ENCODE peak calls at places on chromosomes 13 and 19, in five cellular contexts. J is H1, Y is WTC11, O is GM12878, G is K562. P is an unnamed sample.

GRCh38 chr19:10269333-10270179 is 1.4 kb upstream of the ICAM1 start:
- DNase-seq in J (no peak), Y (peak), O (no peak), G (peak), P (peak)

GRCh38 chr19:27672309-27673047 is 1540.5 kb downstream of the UQCRFS1 start:
- DNase-seq in J (no peak), Y (no peak), O (no peak), G (no peak), P (no peak)

GRCh38 chr19:42316223-42317211 is 3.4 kb downstream of the TMEM145 start:
- DNase-seq in J (no peak), Y (no peak), O (peak), G (peak), P (peak)

GRCh38 chr19:18435848-18436631 is 1.9 kb downstream of the ISYNA1 start:
- DNase-seq in J (no peak), Y (no peak), O (no peak), G (no peak), P (no peak)

GRCh38 chr13:33606692-33607091 is 211.3 kb upstream of the RFC3 start:
- DNase-seq in J (peak), Y (peak), O (no peak), G (no peak), P (no peak)

GRCh38 chr13:102758842-102759241 is 14.7 kb downstream of the TEX30 start:
- DNase-seq in J (no peak), Y (no peak), O (no peak), G (no peak), P (no peak)

GRCh38 chr19:44925114-44925891 is 10.9 kb downstream of the APOC1 start:
- DNase-seq in J (no peak), Y (no peak), O (no peak), G (no peak), P (peak)

GRCh38 chr13:46288570-46289259 is 77.0 kb downstream of the LRRC63 start:
- DNase-seq in J (no peak), Y (no peak), O (peak), G (peak), P (peak)

GRCh38 chr13:102183509-102184182 is 218.2 kb downstream of the FGF14 start:
- DNase-seq in J (no peak), Y (no peak), O (no peak), G (no peak), P (no peak)

GRCh38 chr13:20197361-20197834 is 4.7 kb upstream of the GJB2 start:
- DNase-seq in J (no peak), Y (no peak), O (no peak), G (peak), P (peak)

GRCh38 chr19:42115219-42115618 is 17.0 kb downstream of the POU2F2 start:
- DNase-seq in J (no peak), Y (no peak), O (no peak), G (no peak), P (no peak)

GRCh38 chr13:74026753-74027152 is 107.5 kb downstream of the KLF12 start:
- DNase-seq in J (no peak), Y (peak), O (peak), G (no peak), P (no peak)

GRCh38 chr19:10450853-10451609 is 30.7 kb downstream of the PDE4A start:
- DNase-seq in J (peak), Y (peak), O (no peak), G (peak), P (no peak)

DNA sequence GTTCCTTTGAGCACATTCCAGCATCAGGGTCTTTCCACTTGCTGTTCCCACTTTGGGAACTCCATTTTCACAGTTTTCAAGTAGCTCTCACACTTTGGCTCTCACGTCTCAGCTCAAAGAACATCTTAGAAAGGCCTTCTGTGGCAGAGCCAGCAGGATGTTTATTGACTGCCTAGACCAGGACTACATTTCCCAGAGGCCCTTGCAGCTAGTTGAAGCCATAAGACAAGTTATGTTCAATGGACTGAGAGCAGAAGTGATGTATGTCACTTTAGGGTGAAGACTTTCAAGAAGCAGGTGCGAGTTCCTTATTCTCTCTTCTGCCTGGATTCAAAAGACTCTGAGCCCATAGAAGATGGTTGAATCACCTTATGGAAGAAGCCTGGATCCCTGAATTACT is 4.3 kb upstream of the HAUS5 start:
- DNase-seq in J (no peak), Y (no peak), O (no peak), G (no peak), P (no peak)
- TF ChIP-seq ATF2 in J (no peak), Y (no peak), O (no peak), G (no peak), P (no peak)

GRCh38 chr19:38792250-38793111 is 3.5 kb downstream of the LGALS7B start:
- DNase-seq in J (no peak), Y (peak), O (no peak), G (no peak), P (no peak)
- TF ChIP-seq ATF2 in J (no peak), Y (no peak), O (no peak), G (no peak), P (no peak)

GRCh38 chr19:43594710-43595604 is 977 bp downstream of the IRGQ start:
- DNase-seq in J (no peak), Y (peak), O (no peak), G (peak), P (peak)
- TF ChIP-seq ATF2 in J (no peak), Y (no peak), O (no peak), G (peak), P (peak)

DNA sequence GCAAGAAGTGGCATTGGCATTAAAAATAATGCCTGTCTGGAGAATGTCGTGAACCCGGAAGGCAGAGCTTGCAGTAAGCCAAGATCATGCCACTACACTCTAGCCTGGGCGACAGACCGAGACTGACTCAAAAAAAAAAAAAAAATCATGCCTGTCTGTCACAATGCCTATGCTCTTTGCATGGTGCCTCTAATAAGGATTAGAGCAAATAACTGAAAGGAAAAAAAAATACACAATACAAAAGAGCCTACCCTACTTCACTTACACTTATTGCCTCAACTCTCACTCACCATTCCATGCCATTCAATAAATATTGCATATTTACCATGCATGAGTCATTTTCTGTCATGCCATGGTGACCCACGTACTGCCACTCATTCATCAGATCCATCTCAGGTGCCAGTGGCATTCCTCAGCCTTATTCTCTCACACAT is 49.1 kb downstream of the TBC1D4 start:
- DNase-seq in J (no peak), Y (no peak), O (no peak), G (no peak), P (no peak)
- TF ChIP-seq ATF2 in J (no peak), Y (no peak), O (no peak), G (no peak), P (no peak)

GRCh38 chr13:50512602-50513527 is 330.6 kb downstream of the DLEU7 start:
- DNase-seq in J (no peak), Y (no peak), O (no peak), G (peak), P (peak)
- TF ChIP-seq ATF2 in J (no peak), Y (no peak), O (no peak), G (no peak), P (no peak)

GRCh38 chr13:83372786-83373185 is 509.5 kb downstream of the SLITRK1 start:
- DNase-seq in J (no peak), Y (no peak), O (no peak), G (no peak), P (no peak)
- TF ChIP-seq ATF2 in J (no peak), Y (no peak), O (no peak), G (no peak), P (no peak)

DNA sequence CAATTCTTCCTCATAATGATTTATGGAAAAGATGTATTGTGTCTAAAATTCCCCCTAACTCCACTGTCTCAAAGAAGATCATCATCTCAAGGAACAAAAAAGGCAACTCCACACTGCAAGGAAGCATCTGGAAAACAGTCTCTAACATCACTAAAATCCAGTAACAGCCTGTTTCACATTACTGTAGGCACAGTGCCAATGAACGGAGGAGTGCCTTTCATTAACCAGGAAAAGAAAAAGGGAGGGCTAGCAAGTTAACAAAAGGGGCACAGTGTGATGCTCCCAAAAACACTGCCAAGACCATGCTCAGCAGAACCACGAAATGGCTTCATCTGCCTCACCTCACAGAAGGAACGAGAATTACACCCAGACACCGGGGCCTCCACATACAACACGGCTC is 8.5 kb downstream of the TMTC4 start:
- DNase-seq in J (no peak), Y (no peak), O (no peak), G (no peak), P (no peak)
- TF ChIP-seq ATF2 in J (no peak), Y (no peak), O (no peak), G (no peak), P (no peak)

GRCh38 chr13:109758937-109759480 is 27.4 kb downstream of the IRS2 start:
- DNase-seq in J (no peak), Y (no peak), O (no peak), G (no peak), P (no peak)

GRCh38 chr13:109759609-109760008 is 26.8 kb downstream of the IRS2 start:
- DNase-seq in J (no peak), Y (no peak), O (no peak), G (no peak), P (no peak)

GRCh38 chr13:109756778-109757177 is 29.6 kb downstream of the IRS2 start:
- DNase-seq in J (no peak), Y (no peak), O (no peak), G (no peak), P (no peak)

GRCh38 chr13:109755997-109756396 is 30.4 kb downstream of the IRS2 start:
- DNase-seq in J (no peak), Y (no peak), O (no peak), G (no peak), P (no peak)

GRCh38 chr13:109755551-109755950 is 30.8 kb downstream of the IRS2 start:
- DNase-seq in J (no peak), Y (no peak), O (no peak), G (no peak), P (no peak)
- TF ChIP-seq ATF2 in J (no peak), Y (no peak), O (no peak), G (no peak), P (no peak)

DNA sequence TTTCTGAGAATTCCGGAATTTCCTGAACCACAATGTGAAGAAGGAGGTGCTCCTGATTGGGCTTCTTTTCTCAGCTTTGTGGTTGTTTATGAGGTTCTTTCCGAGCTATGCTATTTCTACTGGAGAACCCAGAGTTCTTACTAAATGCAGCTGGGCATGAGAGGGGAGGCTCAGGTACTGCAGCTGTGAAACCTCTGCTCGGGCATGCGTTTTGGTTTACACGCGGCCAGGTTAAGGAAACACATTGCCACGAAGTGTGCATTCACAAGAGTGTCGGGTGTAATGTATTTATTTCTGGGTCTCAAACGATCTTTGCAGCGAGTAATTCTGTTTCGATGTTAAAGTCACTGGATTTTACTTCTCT is 657 bp upstream of the MIR17HG start:
- DNase-seq in J (no peak), Y (peak), O (peak), G (peak), P (no peak)
- TF ChIP-seq ATF2 in J (no peak), Y (no peak), O (no peak), G (no peak), P (no peak)

GRCh38 chr19:48686103-48686502 is 9.7 kb upstream of the FUT2 start:
- DNase-seq in J (no peak), Y (no peak), O (no peak), G (no peak), P (peak)

GRCh38 chr19:48681127-48681470 is 8.3 kb upstream of the NTN5 start:
- DNase-seq in J (no peak), Y (no peak), O (no peak), G (peak), P (no peak)

GRCh38 chr19:48683349-48683748 is 10.5 kb upstream of the NTN5 start:
- DNase-seq in J (no peak), Y (no peak), O (no peak), G (no peak), P (no peak)

GRCh38 chr19:48689438-48689837 is 6.3 kb upstream of the FUT2 start:
- DNase-seq in J (no peak), Y (no peak), O (no peak), G (no peak), P (no peak)

DNA sequence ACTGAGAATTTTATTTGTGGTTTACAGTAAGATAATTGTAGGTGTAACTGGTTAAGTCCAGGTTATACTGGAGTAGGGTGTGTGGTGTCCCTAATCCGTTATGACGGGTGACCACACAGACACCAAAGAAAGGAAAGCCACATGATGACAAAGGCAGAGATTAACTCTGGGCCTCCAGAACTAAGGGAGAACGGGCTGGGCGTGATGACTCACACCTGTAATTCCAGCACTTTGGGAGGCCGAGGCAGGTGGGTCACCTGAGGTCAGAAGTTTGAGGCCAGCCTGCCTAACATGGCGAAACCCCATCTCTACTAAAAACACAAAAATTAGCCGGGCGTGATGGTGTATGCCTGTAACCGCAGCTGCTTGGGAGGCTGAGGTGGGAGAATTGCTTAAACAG is 10.2 kb upstream of the FUT2 start:
- DNase-seq in J (no peak), Y (no peak), O (no peak), G (peak), P (peak)
- TF ChIP-seq ATF2 in J (no peak), Y (no peak), O (no peak), G (no peak), P (no peak)